ENCODE peak calls at places on chromosomes 11 and 22, in nine cellular contexts. H is HEK293T; F is EH; S is CD8-positive, alpha-beta T cell; W is heart right ventricle; J is NCI-H187 treated with DMSO at 0.1 percent for 48 hours; C is non-pigmented ciliary epithelial cell; L is stimulated activated naive CD8-positive, alpha-beta T cell treated with anti-CD3 and anti-CD28 coated beads, Interleukin-15, amount 100 ng/mL, for 72 hours; Y is cerebellum. D is an unnamed sample.

GRCh38 chr22:46907578-46908215 is 145.2 kb downstream of the TBC1D22A start:
- DNase-seq in H (no peak), F (no peak), S (no peak), W (no peak), J (no peak), C (no peak), L (no peak), Y (no peak), D (no peak)

GRCh38 chr22:20523118-20523983 is 15.9 kb downstream of the MED15 start:
- DNase-seq in H (peak; percentile 6), F (peak; percentile 87), S (no peak), W (no peak), J (no peak), C (no peak), L (no peak), Y (no peak), D (no peak)

GRCh38 chr11:2448661-2449547 is 4.1 kb downstream of the KCNQ1 start:
- DNase-seq in H (no peak), F (no peak), S (no peak), W (no peak), J (no peak), C (no peak), L (no peak), Y (no peak), D (no peak)

GRCh38 chr11:69492201-69492991 is 10.9 kb downstream of the LINC01488 start:
- DNase-seq in H (no peak), F (peak; percentile 31), S (no peak), W (no peak), J (no peak), C (peak; percentile 6), L (no peak), Y (no peak), D (no peak)

GRCh38 chr11:69287968-69288882 is 5.7 kb upstream of the MYEOV start:
- DNase-seq in H (no peak), F (no peak), S (no peak), W (no peak), J (no peak), C (no peak), L (no peak), Y (no peak), D (no peak)

GRCh38 chr11:125569913-125570621 is 790 bp downstream of the EI24 start:
- DNase-seq in H (no peak), F (peak; percentile 32), S (no peak), W (no peak), J (no peak), C (no peak), L (peak; percentile 7), Y (no peak), D (no peak)

GRCh38 chr11:67347964-67348749 is 5.2 kb downstream of the POLD4 start:
- DNase-seq in H (peak; percentile 3), F (peak; percentile 37), S (no peak), W (no peak), J (no peak), C (no peak), L (no peak), Y (no peak), D (no peak)

GRCh38 chr11:64687641-64688533 is 35.1 kb downstream of the NRXN2 start:
- DNase-seq in H (peak; percentile 24), F (no peak), S (no peak), W (no peak), J (no peak), C (no peak), L (no peak), Y (peak; percentile 76), D (no peak)

GRCh38 chr11:65479184-65480145 is 19.4 kb upstream of the MALAT1 start:
- DNase-seq in H (no peak), F (peak; percentile 96), S (no peak), W (peak; percentile 44), J (no peak), C (no peak), L (no peak), Y (no peak), D (no peak)

GRCh38 chr11:27081056-27081455 is 40.4 kb downstream of the BBOX1 start:
- DNase-seq in H (no peak), F (peak; percentile 20), S (no peak), W (no peak), J (no peak), C (no peak), L (no peak), Y (no peak), D (no peak)

GRCh38 chr11:125956371-125956770 is 10.5 kb downstream of the VSIG10L2 start:
- DNase-seq in H (no peak), F (no peak), S (no peak), W (peak; percentile 58), J (no peak), C (no peak), L (no peak), Y (no peak), D (no peak)

GRCh38 chr22:47449508-47450270 is 687.2 kb downstream of the TBC1D22A start:
- DNase-seq in H (no peak), F (no peak), S (no peak), W (no peak), J (no peak), C (no peak), L (no peak), Y (no peak), D (no peak)

GRCh38 chr11:872799-873198 is 30.1 kb downstream of the TSPAN4 start:
- DNase-seq in H (no peak), F (no peak), S (no peak), W (no peak), J (no peak), C (no peak), L (no peak), Y (no peak), D (no peak)

GRCh38 chr11:27977031-27977430 is 130.9 kb downstream of the KIF18A start:
- DNase-seq in H (no peak), F (peak; percentile 11), S (no peak), W (no peak), J (no peak), C (peak; percentile 40), L (no peak), Y (no peak), D (no peak)

GRCh38 chr22:46373838-46374662 is 38.5 kb downstream of the TRMU start:
- DNase-seq in H (no peak), F (no peak), S (peak; percentile 17), W (peak; percentile 6), J (no peak), C (no peak), L (no peak), Y (no peak), D (no peak)

GRCh38 chr11:103586756-103587155 is 449.7 kb upstream of the DDI1 start:
- DNase-seq in H (peak; percentile 7), F (peak; percentile 21), S (no peak), W (no peak), J (peak; percentile 3), C (peak; percentile 64), L (no peak), Y (no peak), D (no peak)

GRCh38 chr11:2277933-2278523 is 7.6 kb upstream of the ASCL2 start:
- DNase-seq in H (no peak), F (no peak), S (no peak), W (no peak), J (no peak), C (no peak), L (no peak), Y (no peak), D (no peak)

GRCh38 chr11:68373189-68373809 is 60.9 kb downstream of the LRP5 start:
- DNase-seq in H (no peak), F (peak; percentile 93), S (no peak), W (peak; percentile 56), J (no peak), C (no peak), L (no peak), Y (no peak), D (peak; percentile 20)

GRCh38 chr11:119727523-119728081 is 1.4 kb downstream of the NECTIN1 start:
- DNase-seq in H (peak; percentile 50), F (no peak), S (no peak), W (peak; percentile 44), J (no peak), C (no peak), L (no peak), Y (peak; percentile 37), D (peak; percentile 58)

GRCh38 chr22:44828193-44828592 is 75.8 kb downstream of the ARHGAP8 start:
- DNase-seq in H (peak; percentile 77), F (peak; percentile 6), S (no peak), W (no peak), J (no peak), C (no peak), L (no peak), Y (no peak), D (peak; percentile 57)

GRCh38 chr11:45025716-45026492 is 75.2 kb upstream of the TP53I11 start:
- DNase-seq in H (no peak), F (no peak), S (no peak), W (peak; percentile 68), J (no peak), C (no peak), L (no peak), Y (no peak), D (no peak)

GRCh38 chr11:120284272-120284671 is 40.8 kb upstream of the TLCD5 start:
- DNase-seq in H (no peak), F (no peak), S (no peak), W (no peak), J (no peak), C (no peak), L (no peak), Y (no peak), D (no peak)

GRCh38 chr11:120317689-120318195 is 7.4 kb upstream of the TLCD5 start:
- DNase-seq in H (no peak), F (no peak), S (no peak), W (no peak), J (no peak), C (no peak), L (no peak), Y (no peak), D (no peak)

GRCh38 chr11:130877532-130877931 is 38.7 kb downstream of the SNX19 start:
- DNase-seq in H (no peak), F (no peak), S (no peak), W (no peak), J (no peak), C (no peak), L (no peak), Y (no peak), D (no peak)